ENCODE peak calls at places on chromosomes 1 and 21, in seven cellular contexts. One of them, this sample, is unnamed.

GRCh38 chr1:2801046-2801445 is 447 bp downstream of the TTC34 start:
- DNase-seq in nephron progenitor cell: no peak
- DNase-seq in non-pigmented ciliary epithelial cell: no peak
- DNase-seq in NT2/D1: no peak
- DNase-seq in fibroblast of the conjunctiva: no peak
- DNase-seq in anterior cingulate cortex: no peak
- DNase-seq in ELR: no peak
- DNase-seq in this sample: no peak

GRCh38 chr21:41845310-41846032 is 33.7 kb downstream of the PRDM15 start:
- DNase-seq in NT2/D1: no peak
- DNase-seq in fibroblast of the conjunctiva: no peak
- DNase-seq in ELR: peak; percentile 14
- DNase-seq in non-pigmented ciliary epithelial cell: no peak
- DNase-seq in anterior cingulate cortex: no peak
- DNase-seq in nephron progenitor cell: no peak
- DNase-seq in this sample: no peak

GRCh38 chr1:195894411-195894810 is 713.8 kb downstream of the KCNT2 start:
- DNase-seq in anterior cingulate cortex: no peak
- DNase-seq in nephron progenitor cell: no peak
- DNase-seq in non-pigmented ciliary epithelial cell: peak; percentile 31
- DNase-seq in NT2/D1: peak; percentile 48
- DNase-seq in fibroblast of the conjunctiva: no peak
- DNase-seq in ELR: no peak
- DNase-seq in this sample: no peak

GRCh38 chr1:24643362-24644346 is 552 bp downstream of the SRRM1 start:
- DNase-seq in nephron progenitor cell: peak; percentile 69
- DNase-seq in ELR: peak; percentile 32
- DNase-seq in NT2/D1: no peak
- DNase-seq in anterior cingulate cortex: no peak
- DNase-seq in non-pigmented ciliary epithelial cell: no peak
- DNase-seq in fibroblast of the conjunctiva: no peak
- DNase-seq in this sample: no peak

GRCh38 chr1:201914456-201915235 is 25.9 kb downstream of the SHISA4 start:
- DNase-seq in NT2/D1: no peak
- DNase-seq in non-pigmented ciliary epithelial cell: no peak
- DNase-seq in fibroblast of the conjunctiva: no peak
- DNase-seq in anterior cingulate cortex: no peak
- DNase-seq in nephron progenitor cell: no peak
- DNase-seq in ELR: no peak
- DNase-seq in this sample: no peak

GRCh38 chr1:100628631-100629081 is 90.7 kb downstream of the GPR88 start:
- DNase-seq in anterior cingulate cortex: no peak
- DNase-seq in fibroblast of the conjunctiva: no peak
- DNase-seq in nephron progenitor cell: no peak
- DNase-seq in non-pigmented ciliary epithelial cell: no peak
- DNase-seq in NT2/D1: no peak
- DNase-seq in ELR: no peak
- DNase-seq in this sample: no peak

GRCh38 chr1:173715538-173715844 is 710 bp downstream of the KLHL20 start:
- DNase-seq in NT2/D1: no peak
- DNase-seq in nephron progenitor cell: no peak
- DNase-seq in ELR: no peak
- DNase-seq in fibroblast of the conjunctiva: peak; percentile 1
- DNase-seq in anterior cingulate cortex: no peak
- DNase-seq in non-pigmented ciliary epithelial cell: no peak
- DNase-seq in this sample: no peak

GRCh38 chr1:117527566-117528102 is 78.2 kb upstream of the TENT5C start:
- DNase-seq in anterior cingulate cortex: no peak
- DNase-seq in nephron progenitor cell: no peak
- DNase-seq in NT2/D1: no peak
- DNase-seq in ELR: no peak
- DNase-seq in non-pigmented ciliary epithelial cell: peak; percentile 2
- DNase-seq in fibroblast of the conjunctiva: peak; percentile 9
- DNase-seq in this sample: no peak

GRCh38 chr1:6351480-6352137 is 42.0 kb downstream of the ACOT7 start:
- DNase-seq in anterior cingulate cortex: no peak
- DNase-seq in NT2/D1: no peak
- DNase-seq in fibroblast of the conjunctiva: no peak
- DNase-seq in non-pigmented ciliary epithelial cell: no peak
- DNase-seq in nephron progenitor cell: no peak
- DNase-seq in ELR: no peak
- DNase-seq in this sample: no peak

GRCh38 chr1:6245869-6246496 is 2.0 kb downstream of the HES3 start:
- DNase-seq in NT2/D1: no peak
- DNase-seq in fibroblast of the conjunctiva: no peak
- DNase-seq in anterior cingulate cortex: no peak
- DNase-seq in nephron progenitor cell: peak; percentile 72
- DNase-seq in ELR: peak; percentile 37
- DNase-seq in non-pigmented ciliary epithelial cell: no peak
- DNase-seq in this sample: no peak

GRCh38 chr1:222167111-222167510 is 380.8 kb downstream of the HHIPL2 start:
- DNase-seq in non-pigmented ciliary epithelial cell: peak; percentile 72
- DNase-seq in anterior cingulate cortex: peak; percentile 2
- DNase-seq in nephron progenitor cell: peak; percentile 51
- DNase-seq in NT2/D1: peak; percentile 38
- DNase-seq in ELR: peak; percentile 97
- DNase-seq in fibroblast of the conjunctiva: peak; percentile 20
- DNase-seq in this sample: peak; percentile 99

GRCh38 chr1:207418336-207418735 is 35.8 kb upstream of the CR2 start:
- DNase-seq in nephron progenitor cell: no peak
- DNase-seq in NT2/D1: no peak
- DNase-seq in fibroblast of the conjunctiva: no peak
- DNase-seq in anterior cingulate cortex: no peak
- DNase-seq in ELR: no peak
- DNase-seq in non-pigmented ciliary epithelial cell: no peak
- DNase-seq in this sample: no peak

GRCh38 chr21:28294046-28294445 is 698.6 kb downstream of the LTN1 start:
- DNase-seq in fibroblast of the conjunctiva: no peak
- DNase-seq in non-pigmented ciliary epithelial cell: peak; percentile 50
- DNase-seq in NT2/D1: no peak
- DNase-seq in ELR: peak; percentile 78
- DNase-seq in nephron progenitor cell: no peak
- DNase-seq in anterior cingulate cortex: no peak
- DNase-seq in this sample: no peak

GRCh38 chr1:194155962-194156361 is 969.5 kb upstream of the B3GALT2 start:
- DNase-seq in ELR: no peak
- DNase-seq in NT2/D1: no peak
- DNase-seq in nephron progenitor cell: no peak
- DNase-seq in anterior cingulate cortex: no peak
- DNase-seq in fibroblast of the conjunctiva: no peak
- DNase-seq in non-pigmented ciliary epithelial cell: no peak
- DNase-seq in this sample: no peak

GRCh38 chr1:244231193-244231571 is 180.1 kb downstream of the ZBTB18 start:
- DNase-seq in ELR: peak; percentile 55
- DNase-seq in nephron progenitor cell: no peak
- DNase-seq in fibroblast of the conjunctiva: no peak
- DNase-seq in non-pigmented ciliary epithelial cell: no peak
- DNase-seq in NT2/D1: no peak
- DNase-seq in anterior cingulate cortex: no peak
- DNase-seq in this sample: no peak

GRCh38 chr1:229029644-229030235 is 241.2 kb upstream of the RAB4A start:
- DNase-seq in NT2/D1: no peak
- DNase-seq in fibroblast of the conjunctiva: no peak
- DNase-seq in ELR: no peak
- DNase-seq in nephron progenitor cell: no peak
- DNase-seq in non-pigmented ciliary epithelial cell: no peak
- DNase-seq in anterior cingulate cortex: no peak
- DNase-seq in this sample: no peak

GRCh38 chr1:55803429-55803828 is 588.3 kb upstream of the USP24 start:
- DNase-seq in NT2/D1: no peak
- DNase-seq in anterior cingulate cortex: no peak
- DNase-seq in nephron progenitor cell: no peak
- DNase-seq in ELR: no peak
- DNase-seq in non-pigmented ciliary epithelial cell: no peak
- DNase-seq in fibroblast of the conjunctiva: no peak
- DNase-seq in this sample: no peak

GRCh38 chr1:238409191-238409846 is 518.6 kb upstream of the ZP4 start:
- DNase-seq in NT2/D1: no peak
- DNase-seq in ELR: peak; percentile 92
- DNase-seq in fibroblast of the conjunctiva: peak; percentile 24
- DNase-seq in anterior cingulate cortex: no peak
- DNase-seq in nephron progenitor cell: no peak
- DNase-seq in non-pigmented ciliary epithelial cell: peak; percentile 95
- DNase-seq in this sample: no peak

GRCh38 chr1:212586429-212587303 is 21.9 kb upstream of the ATF3 start:
- DNase-seq in non-pigmented ciliary epithelial cell: no peak
- DNase-seq in nephron progenitor cell: no peak
- DNase-seq in NT2/D1: no peak
- DNase-seq in anterior cingulate cortex: no peak
- DNase-seq in fibroblast of the conjunctiva: no peak
- DNase-seq in ELR: no peak
- DNase-seq in this sample: no peak

GRCh38 chr21:16588433-16588860 is 858.7 kb downstream of the USP25 start:
- DNase-seq in NT2/D1: peak; percentile 28
- DNase-seq in ELR: peak; percentile 87
- DNase-seq in anterior cingulate cortex: peak; percentile 85
- DNase-seq in nephron progenitor cell: peak; percentile 61
- DNase-seq in non-pigmented ciliary epithelial cell: no peak
- DNase-seq in fibroblast of the conjunctiva: peak; percentile 59
- DNase-seq in this sample: peak; percentile 60

GRCh38 chr1:17661546-17662157 is 93.5 kb upstream of the ACTL8 start:
- DNase-seq in fibroblast of the conjunctiva: peak; percentile 17
- DNase-seq in NT2/D1: no peak
- DNase-seq in nephron progenitor cell: peak; percentile 90
- DNase-seq in ELR: peak; percentile 61
- DNase-seq in anterior cingulate cortex: peak; percentile 59
- DNase-seq in non-pigmented ciliary epithelial cell: peak; percentile 10
- DNase-seq in this sample: no peak

GRCh38 chr1:204960306-204960984 is 82.6 kb upstream of the CNTN2 start:
- DNase-seq in fibroblast of the conjunctiva: no peak
- DNase-seq in nephron progenitor cell: no peak
- DNase-seq in ELR: no peak
- DNase-seq in non-pigmented ciliary epithelial cell: no peak
- DNase-seq in NT2/D1: no peak
- DNase-seq in anterior cingulate cortex: no peak
- DNase-seq in this sample: no peak

GRCh38 chr1:8004803-8005573 is 21.1 kb downstream of the ERRFI1 start:
- DNase-seq in anterior cingulate cortex: no peak
- DNase-seq in non-pigmented ciliary epithelial cell: peak; percentile 80
- DNase-seq in ELR: peak; percentile 92
- DNase-seq in nephron progenitor cell: no peak
- DNase-seq in NT2/D1: no peak
- DNase-seq in fibroblast of the conjunctiva: peak; percentile 97
- DNase-seq in this sample: peak; percentile 98

GRCh38 chr1:3820316-3820715 is 24.0 kb upstream of the LRRC47 start:
- DNase-seq in non-pigmented ciliary epithelial cell: no peak
- DNase-seq in nephron progenitor cell: no peak
- DNase-seq in fibroblast of the conjunctiva: no peak
- DNase-seq in ELR: no peak
- DNase-seq in NT2/D1: no peak
- DNase-seq in anterior cingulate cortex: no peak
- DNase-seq in this sample: no peak

GRCh38 chr1:227299238-227299637 is 19.1 kb downstream of the CDC42BPA start:
- DNase-seq in anterior cingulate cortex: no peak
- DNase-seq in nephron progenitor cell: no peak
- DNase-seq in non-pigmented ciliary epithelial cell: no peak
- DNase-seq in fibroblast of the conjunctiva: no peak
- DNase-seq in NT2/D1: no peak
- DNase-seq in ELR: peak; percentile 63
- DNase-seq in this sample: no peak

GRCh38 chr1:37189111-37189510 is 154.8 kb upstream of the GRIK3 start:
- DNase-seq in fibroblast of the conjunctiva: no peak
- DNase-seq in nephron progenitor cell: no peak
- DNase-seq in anterior cingulate cortex: no peak
- DNase-seq in NT2/D1: no peak
- DNase-seq in ELR: no peak
- DNase-seq in non-pigmented ciliary epithelial cell: no peak
- DNase-seq in this sample: no peak

GRCh38 chr1:27522860-27523665 is 33.1 kb upstream of the WASF2 start:
- DNase-seq in ELR: peak; percentile 28
- DNase-seq in nephron progenitor cell: peak; percentile 46
- DNase-seq in anterior cingulate cortex: no peak
- DNase-seq in NT2/D1: no peak
- DNase-seq in non-pigmented ciliary epithelial cell: no peak
- DNase-seq in fibroblast of the conjunctiva: no peak
- DNase-seq in this sample: no peak

GRCh38 chr1:101408212-101409042 is 171.6 kb downstream of the S1PR1 start:
- DNase-seq in nephron progenitor cell: no peak
- DNase-seq in NT2/D1: no peak
- DNase-seq in anterior cingulate cortex: no peak
- DNase-seq in ELR: no peak
- DNase-seq in fibroblast of the conjunctiva: no peak
- DNase-seq in non-pigmented ciliary epithelial cell: no peak
- DNase-seq in this sample: no peak

GRCh38 chr1:225973158-225973557 is 26.0 kb downstream of the SDE2 start:
- DNase-seq in non-pigmented ciliary epithelial cell: no peak
- DNase-seq in nephron progenitor cell: no peak
- DNase-seq in ELR: no peak
- DNase-seq in NT2/D1: no peak
- DNase-seq in fibroblast of the conjunctiva: no peak
- DNase-seq in anterior cingulate cortex: no peak
- DNase-seq in this sample: no peak

GRCh38 chr1:66445492-66446181 is 88.3 kb upstream of the SGIP1 start:
- DNase-seq in non-pigmented ciliary epithelial cell: no peak
- DNase-seq in NT2/D1: no peak
- DNase-seq in nephron progenitor cell: no peak
- DNase-seq in ELR: no peak
- DNase-seq in fibroblast of the conjunctiva: no peak
- DNase-seq in anterior cingulate cortex: no peak
- DNase-seq in this sample: no peak

GRCh38 chr1:231240883-231241735 is at the start of gene GNPAT:
- DNase-seq in ELR: peak; percentile 88
- DNase-seq in non-pigmented ciliary epithelial cell: peak; percentile 30
- DNase-seq in fibroblast of the conjunctiva: peak; percentile 70
- DNase-seq in anterior cingulate cortex: peak; percentile 80
- DNase-seq in NT2/D1: peak; percentile 83
- DNase-seq in nephron progenitor cell: peak; percentile 91
- DNase-seq in this sample: peak; percentile 20

GRCh38 chr1:52556641-52557360 is 3.9 kb upstream of the TUT4 start:
- DNase-seq in ELR: no peak
- DNase-seq in fibroblast of the conjunctiva: no peak
- DNase-seq in non-pigmented ciliary epithelial cell: no peak
- DNase-seq in nephron progenitor cell: no peak
- DNase-seq in NT2/D1: no peak
- DNase-seq in anterior cingulate cortex: no peak
- DNase-seq in this sample: no peak

GRCh38 chr1:114032271-114033218 is 53.3 kb downstream of the OLFML3 start:
- DNase-seq in anterior cingulate cortex: no peak
- DNase-seq in ELR: peak; percentile 90
- DNase-seq in NT2/D1: no peak
- DNase-seq in non-pigmented ciliary epithelial cell: peak; percentile 46
- DNase-seq in fibroblast of the conjunctiva: peak; percentile 20
- DNase-seq in nephron progenitor cell: no peak
- DNase-seq in this sample: peak; percentile 57

GRCh38 chr1:114201486-114201885 is 47.8 kb upstream of the SYT6 start:
- DNase-seq in anterior cingulate cortex: no peak
- DNase-seq in nephron progenitor cell: no peak
- DNase-seq in fibroblast of the conjunctiva: no peak
- DNase-seq in non-pigmented ciliary epithelial cell: no peak
- DNase-seq in NT2/D1: no peak
- DNase-seq in ELR: no peak
- DNase-seq in this sample: no peak

GRCh38 chr1:202010042-202011015 is at the start of gene ELF3:
- DNase-seq in NT2/D1: peak; percentile 97
- DNase-seq in ELR: peak; percentile 30
- DNase-seq in anterior cingulate cortex: no peak
- DNase-seq in fibroblast of the conjunctiva: no peak
- DNase-seq in nephron progenitor cell: peak; percentile 72
- DNase-seq in non-pigmented ciliary epithelial cell: no peak
- DNase-seq in this sample: peak; percentile 87

GRCh38 chr1:230381049-230381467 is 45.1 kb downstream of the PGBD5 start:
- DNase-seq in nephron progenitor cell: no peak
- DNase-seq in NT2/D1: no peak
- DNase-seq in fibroblast of the conjunctiva: no peak
- DNase-seq in anterior cingulate cortex: no peak
- DNase-seq in ELR: no peak
- DNase-seq in non-pigmented ciliary epithelial cell: no peak
- DNase-seq in this sample: no peak

GRCh38 chr21:43337901-43338655 is 88.9 kb downstream of the SIK1 start:
- DNase-seq in anterior cingulate cortex: no peak
- DNase-seq in fibroblast of the conjunctiva: no peak
- DNase-seq in ELR: no peak
- DNase-seq in non-pigmented ciliary epithelial cell: no peak
- DNase-seq in NT2/D1: no peak
- DNase-seq in nephron progenitor cell: no peak
- DNase-seq in this sample: no peak

GRCh38 chr1:29711582-29712274 is 475.4 kb downstream of the PTPRU start:
- DNase-seq in non-pigmented ciliary epithelial cell: no peak
- DNase-seq in ELR: peak; percentile 89
- DNase-seq in NT2/D1: no peak
- DNase-seq in nephron progenitor cell: no peak
- DNase-seq in fibroblast of the conjunctiva: no peak
- DNase-seq in anterior cingulate cortex: no peak
- DNase-seq in this sample: no peak